ENCODE peak calls at places on chromosomes 4 and X, in five cellular contexts. Y is thyroid gland, F is stomach, A is IMR-90, C is sigmoid colon. G is an unnamed sample.

GRCh38 chr4:17781072-17781830 is at the start of gene FAM184B:
- DNase-seq in Y (no peak), F (no peak), A (no peak), C (no peak), G (no peak)

GRCh38 chrX:10233173-10233572 is 76.4 kb downstream of the CLCN4 start:
- DNase-seq in Y (no peak), F (no peak), A (peak), C (no peak), G (no peak)

GRCh38 chrX:15848576-15848975 is 6.0 kb downstream of the AP1S2 start:
- DNase-seq in Y (no peak), F (no peak), A (no peak), C (no peak), G (no peak)

GRCh38 chr4:139492429-139492828 is 38.5 kb downstream of the RAB33B start:
- DNase-seq in Y (no peak), F (no peak), A (no peak), C (no peak), G (no peak)

GRCh38 chr4:99052902-99053301 is 35.7 kb downstream of the ADH5 start:
- DNase-seq in Y (no peak), F (no peak), A (peak), C (no peak), G (no peak)

GRCh38 chr4:77787969-77788368 is 31.2 kb downstream of the CNOT6L start:
- DNase-seq in Y (no peak), F (no peak), A (no peak), C (no peak), G (no peak)

GRCh38 chr4:150447356-150447755 is 134.6 kb upstream of the MAB21L2 start:
- DNase-seq in Y (no peak), F (no peak), A (no peak), C (no peak), G (no peak)

GRCh38 chrX:20372533-20372932 is 105.8 kb upstream of the RPS6KA3 start:
- DNase-seq in Y (no peak), F (no peak), A (no peak), C (no peak), G (no peak)

GRCh38 chr4:176660561-176660960 is 132.2 kb downstream of the VEGFC start:
- DNase-seq in Y (no peak), F (no peak), A (no peak), C (no peak), G (no peak)

GRCh38 chrX:111040377-111041017 is 55.5 kb upstream of the PAK3 start:
- DNase-seq in Y (no peak), F (no peak), A (peak), C (no peak), G (no peak)

GRCh38 chrX:38505583-38505982 is 55.8 kb upstream of the TSPAN7 start:
- DNase-seq in Y (no peak), F (no peak), A (no peak), C (no peak), G (no peak)

GRCh38 chr4:129344058-129344457 is 248.1 kb downstream of the C4orf33 start:
- DNase-seq in Y (peak), F (no peak), A (peak), C (no peak), G (no peak)

GRCh38 chr4:13955551-13955950 is 328.0 kb upstream of the BOD1L1 start:
- DNase-seq in Y (no peak), F (no peak), A (no peak), C (no peak), G (no peak)

GRCh38 chrX:136823175-136823574 is 42.4 kb upstream of the ARHGEF6 start:
- DNase-seq in Y (no peak), F (no peak), A (peak), C (no peak), G (no peak)

GRCh38 chrX:2391869-2392606 is 108.7 kb downstream of the DHRSX start:
- DNase-seq in Y (no peak), F (no peak), A (peak), C (no peak), G (no peak)

GRCh38 chr4:48620861-48621260 is 130.8 kb downstream of the ZAR1 start:
- DNase-seq in Y (no peak), F (no peak), A (no peak), C (no peak), G (no peak)

GRCh38 chr4:184472540-184473264 is 1.6 kb downstream of the IRF2 start:
- DNase-seq in Y (peak), F (peak), A (peak), C (peak), G (peak)

GRCh38 chrX:152343306-152343705 is 107.8 kb downstream of the GABRA3 start:
- DNase-seq in Y (no peak), F (no peak), A (no peak), C (no peak), G (no peak)

GRCh38 chr4:95547708-95548471 is 883 bp downstream of the UNC5C start:
- DNase-seq in Y (peak), F (no peak), A (no peak), C (peak), G (peak)

GRCh38 chr4:82423245-82424054 is 6.8 kb downstream of the HNRNPDL start:
- DNase-seq in Y (no peak), F (no peak), A (peak), C (no peak), G (no peak)
- TF ChIP-seq POLR2A in Y (no peak), F (no peak), A (peak), C (no peak), G (no peak)

GRCh38 chr4:6175426-6175825 is 24.9 kb downstream of the JAKMIP1 start:
- DNase-seq in Y (no peak), F (no peak), A (no peak), C (no peak), G (no peak)

GRCh38 chr4:6172093-6172926 is 28.0 kb downstream of the JAKMIP1 start:
- DNase-seq in Y (no peak), F (peak), A (no peak), C (no peak), G (no peak)

GRCh38 chr4:6169239-6169638 is 31.1 kb downstream of the JAKMIP1 start:
- DNase-seq in Y (no peak), F (no peak), A (no peak), C (no peak), G (no peak)

GRCh38 chr4:6177587-6178197 is 22.7 kb downstream of the JAKMIP1 start:
- DNase-seq in Y (no peak), F (peak), A (no peak), C (no peak), G (no peak)

DNA sequence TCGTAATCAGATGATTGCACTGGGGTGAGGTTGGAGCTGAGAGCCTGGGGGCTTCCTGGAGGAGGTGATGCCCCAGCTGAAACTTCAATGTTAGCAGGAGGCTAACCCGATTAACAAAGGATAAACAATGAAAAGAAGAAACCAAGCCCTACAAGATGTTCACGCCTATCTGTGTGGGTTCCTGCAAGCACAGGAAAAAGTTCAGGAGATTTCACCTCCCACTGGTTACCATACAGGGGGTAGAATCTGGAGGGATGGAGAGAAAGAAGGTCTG is 27.5 kb downstream of the JAKMIP1 start:
- DNase-seq in Y (no peak), F (no peak), A (no peak), C (no peak), G (no peak)
- H3K27ac ChIP-seq in Y (no peak), F (no peak), A (no peak), C (no peak), G (no peak)

GRCh38 chr4:123547167-123547817 is 150.7 kb downstream of the SPRY1 start:
- DNase-seq in Y (peak), F (peak), A (no peak), C (no peak), G (no peak)
- TF ChIP-seq POLR2A in Y (no peak), F (no peak), A (no peak), C (no peak), G (no peak)

GRCh38 chr4:165331823-165332222 is 4.4 kb downstream of the MSMO1 start:
- DNase-seq in Y (no peak), F (no peak), A (no peak), C (no peak), G (no peak)

GRCh38 chr4:165330071-165330470 is 2.6 kb downstream of the MSMO1 start:
- DNase-seq in Y (no peak), F (no peak), A (no peak), C (no peak), G (no peak)

GRCh38 chr4:165332502-165332901 is 5.0 kb downstream of the MSMO1 start:
- DNase-seq in Y (no peak), F (no peak), A (no peak), C (no peak), G (no peak)

GRCh38 chr4:165331316-165331715 is 3.8 kb downstream of the MSMO1 start:
- DNase-seq in Y (no peak), F (no peak), A (no peak), C (no peak), G (no peak)

DNA sequence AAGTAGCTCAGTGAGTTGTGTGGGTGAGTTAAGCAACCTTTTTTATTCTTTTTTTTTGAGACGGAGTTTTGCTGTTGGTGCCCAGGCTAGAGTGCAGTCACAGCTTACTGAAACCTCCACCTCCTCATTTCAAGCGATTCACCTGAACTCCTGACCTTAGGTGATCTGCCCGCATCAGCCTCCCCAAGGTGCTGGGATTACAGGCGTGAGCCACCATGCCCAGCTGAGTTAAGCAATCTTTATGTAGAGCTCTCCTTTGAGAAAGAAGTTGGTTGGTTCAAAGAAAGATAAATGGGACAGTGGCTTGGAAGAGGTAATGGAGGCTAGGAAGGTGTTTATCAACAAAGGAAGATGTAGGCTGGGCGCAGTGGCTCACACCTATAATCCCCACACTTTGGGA is 3.2 kb downstream of the MSMO1 start:
- DNase-seq in Y (no peak), F (no peak), A (no peak), C (no peak), G (no peak)
- H3K27ac ChIP-seq in Y (no peak), F (no peak), A (no peak), C (no peak), G (no peak)

DNA sequence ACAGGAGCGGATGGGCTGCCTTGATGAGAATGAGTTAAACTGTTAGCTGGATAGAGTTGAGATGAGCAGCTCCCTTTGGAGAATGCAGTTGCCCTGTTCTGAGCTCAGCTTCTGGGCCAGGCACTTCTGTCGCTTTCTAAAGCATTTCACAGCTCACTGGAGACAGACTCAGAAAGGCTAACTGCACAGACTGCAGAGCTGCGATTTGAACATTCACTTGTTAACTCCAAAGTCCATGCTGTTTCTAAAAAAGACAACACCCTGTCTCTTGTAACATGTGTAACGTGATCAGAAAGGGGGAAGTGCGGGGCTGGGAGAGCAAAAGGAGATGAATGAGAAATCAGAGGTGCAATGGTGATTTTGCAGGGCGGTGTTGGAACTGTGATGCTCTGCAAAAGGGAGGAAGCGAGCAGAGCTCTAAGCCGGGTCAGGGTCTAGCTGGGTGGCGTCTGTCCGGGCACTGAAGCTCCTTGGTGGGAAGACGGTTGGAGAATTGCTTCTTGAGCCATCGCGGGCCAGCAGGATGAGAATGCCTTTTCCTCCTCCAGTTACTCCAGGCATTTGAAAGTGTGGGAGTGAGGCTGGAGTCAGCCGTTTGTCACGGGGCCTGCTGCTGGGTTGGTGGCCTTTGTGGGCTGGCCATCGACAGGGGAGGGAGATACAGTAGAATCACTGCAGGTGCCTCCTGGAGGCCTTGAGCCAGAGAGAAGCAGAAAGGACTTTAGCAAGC is 20.3 kb downstream of the TBC1D14 start:
- DNase-seq in Y (no peak), F (no peak), A (no peak), C (no peak), G (no peak)
- TF ChIP-seq POLR2A in Y (no peak), F (no peak), A (no peak), C (no peak), G (no peak)

GRCh38 chr4:37584530-37585060 is 101.6 kb downstream of the RELL1 start:
- DNase-seq in Y (no peak), F (no peak), A (no peak), C (no peak), G (no peak)
- H3K27ac ChIP-seq in Y (no peak), F (peak), A (no peak), C (no peak), G (no peak)

GRCh38 chrX:66200855-66201795 is 37.1 kb downstream of the HEPH start:
- DNase-seq in Y (no peak), F (no peak), A (peak), C (no peak), G (no peak)

GRCh38 chrX:66203114-66203513 is 39.1 kb downstream of the HEPH start:
- DNase-seq in Y (no peak), F (no peak), A (no peak), C (no peak), G (no peak)

DNA sequence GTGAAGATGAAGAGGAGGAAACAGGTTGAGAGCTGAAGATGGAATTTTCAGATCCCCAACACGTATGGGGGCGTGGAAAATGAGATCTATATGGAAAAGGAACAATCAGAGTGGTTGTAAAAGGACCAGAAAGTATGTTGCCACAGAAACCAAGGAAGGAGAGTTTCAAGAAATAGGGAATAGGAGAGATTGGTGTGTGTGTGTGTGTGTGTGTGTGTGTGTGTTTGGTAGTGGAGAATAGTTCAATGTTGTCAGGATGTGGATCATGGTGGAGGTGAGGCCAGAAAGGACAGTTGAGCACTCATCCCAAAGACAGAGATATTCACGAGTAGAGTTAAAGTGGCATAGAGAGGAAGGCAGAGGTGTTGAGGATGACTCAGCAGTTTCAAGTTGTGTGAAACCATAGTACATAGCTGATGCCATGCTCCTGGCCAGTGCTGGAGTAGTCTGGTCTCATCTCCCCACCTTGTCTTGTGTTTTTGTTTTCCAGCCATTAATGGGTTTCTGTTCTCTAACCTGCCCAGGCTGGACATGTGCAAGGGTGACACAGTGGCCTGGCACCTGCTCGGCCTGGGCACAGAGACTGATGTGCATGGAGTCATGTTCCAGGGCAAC is 36.1 kb downstream of the HEPH start:
- DNase-seq in Y (no peak), F (no peak), A (no peak), C (no peak), G (no peak)
- TF ChIP-seq POLR2A in Y (no peak), F (no peak), A (no peak), C (no peak), G (no peak)